ENCODE peak calls at places on chromosomes 6 and 20, in four cellular contexts. One of them, this sample, is unnamed.

GRCh38 chr6:2447318-2447717 is 201.9 kb upstream of the GMDS start:
- DNase-seq in tibial nerve: no peak
- DNase-seq in nucleus accumbens: no peak
- DNase-seq in LoVo: peak; percentile 11
- DNase-seq in this sample: no peak

GRCh38 chr6:7685276-7685675 is 40.6 kb upstream of the BMP6 start:
- DNase-seq in tibial nerve: no peak
- DNase-seq in nucleus accumbens: no peak
- DNase-seq in LoVo: no peak
- DNase-seq in this sample: no peak

GRCh38 chr6:50658561-50658960 is 54.8 kb upstream of the TFAP2D start:
- DNase-seq in tibial nerve: no peak
- DNase-seq in nucleus accumbens: no peak
- DNase-seq in LoVo: no peak
- DNase-seq in this sample: no peak

GRCh38 chr6:40164345-40164755 is 230.1 kb upstream of the MOCS1 start:
- DNase-seq in tibial nerve: peak; percentile 55
- DNase-seq in nucleus accumbens: peak; percentile 30
- DNase-seq in LoVo: no peak
- DNase-seq in this sample: peak; percentile 1

GRCh38 chr6:30411515-30412207 is 66.7 kb downstream of the RPP21 start:
- DNase-seq in tibial nerve: peak; percentile 23
- DNase-seq in nucleus accumbens: no peak
- DNase-seq in LoVo: peak; percentile 58
- DNase-seq in this sample: no peak

GRCh38 chr6:38400764-38401163 is 239.0 kb downstream of the BTBD9 start:
- DNase-seq in tibial nerve: no peak
- DNase-seq in nucleus accumbens: no peak
- DNase-seq in LoVo: no peak
- DNase-seq in this sample: no peak

GRCh38 chr6:45163952-45164766 is 164.0 kb upstream of the RUNX2 start:
- DNase-seq in tibial nerve: no peak
- DNase-seq in nucleus accumbens: no peak
- DNase-seq in LoVo: no peak
- DNase-seq in this sample: no peak

GRCh38 chr6:43491750-43492661 is 14.6 kb downstream of the TJAP1 start:
- DNase-seq in tibial nerve: peak; percentile 82
- DNase-seq in nucleus accumbens: peak; percentile 75
- DNase-seq in LoVo: no peak
- DNase-seq in this sample: no peak

GRCh38 chr6:32867022-32867477 is 13.1 kb downstream of the PSMB9 start:
- DNase-seq in tibial nerve: no peak
- DNase-seq in nucleus accumbens: no peak
- DNase-seq in LoVo: no peak
- DNase-seq in this sample: no peak

GRCh38 chr20:50916257-50916656 is 15.0 kb downstream of the ADNP start:
- DNase-seq in tibial nerve: no peak
- DNase-seq in nucleus accumbens: no peak
- DNase-seq in LoVo: peak; percentile 4
- DNase-seq in this sample: no peak

GRCh38 chr6:15026832-15027231 is 219.0 kb upstream of the JARID2 start:
- DNase-seq in tibial nerve: no peak
- DNase-seq in nucleus accumbens: no peak
- DNase-seq in LoVo: no peak
- DNase-seq in this sample: peak; percentile 64

GRCh38 chr6:100427452-100427851 is 37.3 kb downstream of the SIM1 start:
- DNase-seq in tibial nerve: no peak
- DNase-seq in nucleus accumbens: no peak
- DNase-seq in LoVo: no peak
- DNase-seq in this sample: no peak

GRCh38 chr20:7851031-7851490 is 89.2 kb downstream of the HAO1 start:
- DNase-seq in tibial nerve: no peak
- DNase-seq in nucleus accumbens: no peak
- DNase-seq in LoVo: no peak
- DNase-seq in this sample: no peak

GRCh38 chr20:63689046-63690000 is 7.1 kb upstream of the TNFRSF6B start:
- DNase-seq in tibial nerve: no peak
- DNase-seq in nucleus accumbens: no peak
- DNase-seq in LoVo: no peak
- DNase-seq in this sample: no peak

GRCh38 chr20:44396369-44396768 is 40.9 kb downstream of the HNF4A start:
- DNase-seq in tibial nerve: no peak
- DNase-seq in nucleus accumbens: no peak
- DNase-seq in LoVo: no peak
- DNase-seq in this sample: no peak

This sample was measured in HuH-7.